ENCODE peak calls at places on chromosomes 6 and 20, in ten cellular contexts. One of them, this sample, is unnamed.

GRCh38 chr6:11354019-11354418 is 121.6 kb upstream of the NEDD9 start:
- DNase-seq in neuronal stem cell: no peak
- DNase-seq in ascending aorta: peak
- DNase-seq in Panc1: no peak
- DNase-seq in GM12878: no peak
- DNase-seq in astrocyte: peak
- DNase-seq in AG04450: peak
- DNase-seq in lower lobe of right lung: no peak
- DNase-seq in SJSA1: peak
- DNase-seq in fibroblast of lung: peak
- DNase-seq in this sample: peak

GRCh38 chr6:41228616-41229015 is 467 bp downstream of the TREML4 start:
- DNase-seq in fibroblast of lung: no peak
- DNase-seq in AG04450: no peak
- DNase-seq in lower lobe of right lung: no peak
- DNase-seq in neuronal stem cell: no peak
- DNase-seq in SJSA1: no peak
- DNase-seq in Panc1: no peak
- DNase-seq in astrocyte: no peak
- DNase-seq in ascending aorta: no peak
- DNase-seq in GM12878: no peak
- DNase-seq in this sample: no peak

GRCh38 chr6:4169028-4169789 is 33.8 kb upstream of the ECI2 start:
- DNase-seq in GM12878: no peak
- DNase-seq in Panc1: no peak
- DNase-seq in AG04450: no peak
- DNase-seq in SJSA1: no peak
- DNase-seq in ascending aorta: no peak
- DNase-seq in neuronal stem cell: no peak
- DNase-seq in lower lobe of right lung: no peak
- DNase-seq in astrocyte: peak
- DNase-seq in fibroblast of lung: peak
- DNase-seq in this sample: no peak

GRCh38 chr20:57475388-57476072 is 49.4 kb downstream of the CTCFL start:
- DNase-seq in neuronal stem cell: no peak
- DNase-seq in fibroblast of lung: no peak
- DNase-seq in GM12878: no peak
- DNase-seq in lower lobe of right lung: no peak
- DNase-seq in Panc1: no peak
- DNase-seq in ascending aorta: peak
- DNase-seq in astrocyte: no peak
- DNase-seq in SJSA1: peak
- DNase-seq in AG04450: no peak
- DNase-seq in this sample: no peak

GRCh38 chr6:138307816-138308727 is 69.6 kb upstream of the SMIM28 start:
- DNase-seq in SJSA1: no peak
- DNase-seq in astrocyte: no peak
- DNase-seq in ascending aorta: no peak
- DNase-seq in lower lobe of right lung: no peak
- DNase-seq in fibroblast of lung: peak
- DNase-seq in GM12878: no peak
- DNase-seq in neuronal stem cell: no peak
- DNase-seq in Panc1: no peak
- DNase-seq in AG04450: no peak
- DNase-seq in this sample: no peak

GRCh38 chr6:165049362-165049761 is 260.0 kb downstream of the C6orf118 start:
- DNase-seq in neuronal stem cell: peak
- DNase-seq in GM12878: no peak
- DNase-seq in Panc1: no peak
- DNase-seq in astrocyte: peak
- DNase-seq in lower lobe of right lung: no peak
- DNase-seq in SJSA1: peak
- DNase-seq in AG04450: no peak
- DNase-seq in ascending aorta: no peak
- DNase-seq in fibroblast of lung: peak
- DNase-seq in this sample: no peak

GRCh38 chr6:32716396-32716795 is 24.8 kb upstream of the HLA-DQA2 start:
- DNase-seq in neuronal stem cell: no peak
- DNase-seq in fibroblast of lung: no peak
- DNase-seq in ascending aorta: no peak
- DNase-seq in AG04450: no peak
- DNase-seq in SJSA1: no peak
- DNase-seq in GM12878: no peak
- DNase-seq in Panc1: no peak
- DNase-seq in astrocyte: no peak
- DNase-seq in lower lobe of right lung: no peak
- DNase-seq in this sample: no peak

GRCh38 chr6:34375833-34376232 is 16.6 kb downstream of the NUDT3 start:
- DNase-seq in GM12878: no peak
- DNase-seq in neuronal stem cell: no peak
- DNase-seq in SJSA1: no peak
- DNase-seq in Panc1: no peak
- DNase-seq in fibroblast of lung: no peak
- DNase-seq in AG04450: no peak
- DNase-seq in lower lobe of right lung: no peak
- DNase-seq in ascending aorta: peak
- DNase-seq in astrocyte: no peak
- DNase-seq in this sample: no peak

GRCh38 chr6:73798592-73798991 is 102.6 kb downstream of the CD109 start:
- DNase-seq in Panc1: no peak
- DNase-seq in AG04450: peak
- DNase-seq in SJSA1: no peak
- DNase-seq in GM12878: no peak
- DNase-seq in lower lobe of right lung: no peak
- DNase-seq in ascending aorta: no peak
- DNase-seq in neuronal stem cell: no peak
- DNase-seq in astrocyte: peak
- DNase-seq in fibroblast of lung: peak
- DNase-seq in this sample: no peak

GRCh38 chr20:17622851-17623508 is 53.1 kb downstream of the DSTN start:
- DNase-seq in astrocyte: no peak
- DNase-seq in AG04450: no peak
- DNase-seq in fibroblast of lung: no peak
- DNase-seq in Panc1: no peak
- DNase-seq in GM12878: no peak
- DNase-seq in ascending aorta: peak
- DNase-seq in neuronal stem cell: no peak
- DNase-seq in lower lobe of right lung: peak
- DNase-seq in SJSA1: no peak
- DNase-seq in this sample: no peak

GRCh38 chr6:1872649-1873131 is 263.0 kb downstream of the FOXC1 start:
- DNase-seq in SJSA1: peak
- DNase-seq in AG04450: peak
- DNase-seq in astrocyte: peak
- DNase-seq in neuronal stem cell: no peak
- DNase-seq in GM12878: no peak
- DNase-seq in Panc1: no peak
- DNase-seq in fibroblast of lung: peak
- DNase-seq in ascending aorta: no peak
- DNase-seq in lower lobe of right lung: no peak
- DNase-seq in this sample: no peak

GRCh38 chr6:52595796-52596130 is 18.9 kb upstream of the TRAM2 start:
- DNase-seq in astrocyte: no peak
- DNase-seq in Panc1: no peak
- DNase-seq in neuronal stem cell: no peak
- DNase-seq in AG04450: no peak
- DNase-seq in lower lobe of right lung: no peak
- DNase-seq in SJSA1: no peak
- DNase-seq in fibroblast of lung: no peak
- DNase-seq in GM12878: no peak
- DNase-seq in ascending aorta: no peak
- DNase-seq in this sample: no peak

GRCh38 chr20:47875302-47876025 is 90.2 kb upstream of the SULF2 start:
- DNase-seq in astrocyte: peak
- DNase-seq in GM12878: no peak
- DNase-seq in lower lobe of right lung: no peak
- DNase-seq in fibroblast of lung: peak
- DNase-seq in neuronal stem cell: no peak
- DNase-seq in Panc1: no peak
- DNase-seq in AG04450: no peak
- DNase-seq in SJSA1: no peak
- DNase-seq in ascending aorta: no peak
- DNase-seq in this sample: no peak

GRCh38 chr20:14928083-14928482 is 590.7 kb upstream of the FLRT3 start:
- DNase-seq in lower lobe of right lung: no peak
- DNase-seq in fibroblast of lung: peak
- DNase-seq in Panc1: no peak
- DNase-seq in SJSA1: no peak
- DNase-seq in ascending aorta: no peak
- DNase-seq in AG04450: no peak
- DNase-seq in GM12878: no peak
- DNase-seq in astrocyte: no peak
- DNase-seq in neuronal stem cell: no peak
- DNase-seq in this sample: no peak

GRCh38 chr6:157533397-157533814 is 152.4 kb downstream of the ZDHHC14 start:
- DNase-seq in SJSA1: no peak
- DNase-seq in neuronal stem cell: peak
- DNase-seq in GM12878: no peak
- DNase-seq in ascending aorta: no peak
- DNase-seq in Panc1: no peak
- DNase-seq in lower lobe of right lung: no peak
- DNase-seq in fibroblast of lung: no peak
- DNase-seq in astrocyte: no peak
- DNase-seq in AG04450: no peak
- DNase-seq in this sample: no peak

GRCh38 chr6:13624871-13625288 is 9.7 kb downstream of the NOL7 start:
- DNase-seq in SJSA1: no peak
- DNase-seq in astrocyte: no peak
- DNase-seq in Panc1: peak
- DNase-seq in GM12878: no peak
- DNase-seq in lower lobe of right lung: no peak
- DNase-seq in fibroblast of lung: peak
- DNase-seq in ascending aorta: no peak
- DNase-seq in AG04450: no peak
- DNase-seq in neuronal stem cell: no peak
- DNase-seq in this sample: peak

GRCh38 chr20:2446845-2447244 is 23.7 kb downstream of the SNRPB start:
- DNase-seq in neuronal stem cell: no peak
- DNase-seq in GM12878: no peak
- DNase-seq in SJSA1: no peak
- DNase-seq in astrocyte: no peak
- DNase-seq in ascending aorta: no peak
- DNase-seq in Panc1: no peak
- DNase-seq in fibroblast of lung: no peak
- DNase-seq in lower lobe of right lung: no peak
- DNase-seq in AG04450: no peak
- DNase-seq in this sample: no peak

GRCh38 chr6:90297124-90297865 is 652 bp upstream of the BACH2 start:
- DNase-seq in lower lobe of right lung: no peak
- DNase-seq in Panc1: no peak
- DNase-seq in SJSA1: no peak
- DNase-seq in ascending aorta: peak
- DNase-seq in neuronal stem cell: peak
- DNase-seq in GM12878: no peak
- DNase-seq in astrocyte: no peak
- DNase-seq in AG04450: no peak
- DNase-seq in fibroblast of lung: no peak
- DNase-seq in this sample: no peak
- H3K4me3 ChIP-seq in lower lobe of right lung: peak
- H3K4me3 ChIP-seq in Panc1: peak
- H3K4me3 ChIP-seq in SJSA1: peak
- H3K4me3 ChIP-seq in ascending aorta: peak
- H3K4me3 ChIP-seq in neuronal stem cell: peak
- H3K4me3 ChIP-seq in GM12878: no peak
- H3K4me3 ChIP-seq in astrocyte: peak
- H3K4me3 ChIP-seq in AG04450: peak
- H3K4me3 ChIP-seq in fibroblast of lung: peak
- H3K4me3 ChIP-seq in this sample: no peak

DNA sequence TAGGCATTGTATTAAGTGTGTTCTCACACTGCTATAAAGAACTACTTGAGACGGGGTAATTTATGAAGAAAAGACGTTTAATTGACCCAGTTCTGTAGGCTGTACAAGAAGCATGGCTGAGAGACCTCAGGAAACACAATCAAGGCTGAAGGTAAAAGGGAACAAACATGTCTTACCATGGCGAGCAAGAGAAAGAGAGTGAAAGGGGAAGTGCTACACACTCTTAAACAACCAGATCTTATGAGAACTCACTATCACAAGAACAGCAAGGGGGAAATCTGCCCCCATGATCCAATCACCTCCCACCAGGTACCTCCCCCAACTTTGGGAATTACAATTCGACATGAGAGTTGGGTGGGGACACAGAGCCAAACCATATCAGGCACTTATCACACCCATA is 86.6 kb upstream of the TOP1 start:
- DNase-seq in lower lobe of right lung: no peak
- DNase-seq in neuronal stem cell: no peak
- DNase-seq in Panc1: no peak
- DNase-seq in astrocyte: no peak
- DNase-seq in AG04450: no peak
- DNase-seq in GM12878: no peak
- DNase-seq in SJSA1: no peak
- DNase-seq in ascending aorta: no peak
- DNase-seq in fibroblast of lung: no peak
- DNase-seq in this sample: no peak
- H3K4me3 ChIP-seq in lower lobe of right lung: no peak
- H3K4me3 ChIP-seq in neuronal stem cell: no peak
- H3K4me3 ChIP-seq in Panc1: no peak
- H3K4me3 ChIP-seq in astrocyte: no peak
- H3K4me3 ChIP-seq in AG04450: no peak
- H3K4me3 ChIP-seq in GM12878: no peak
- H3K4me3 ChIP-seq in SJSA1: no peak
- H3K4me3 ChIP-seq in ascending aorta: no peak
- H3K4me3 ChIP-seq in fibroblast of lung: no peak
- H3K4me3 ChIP-seq in this sample: no peak

DNA sequence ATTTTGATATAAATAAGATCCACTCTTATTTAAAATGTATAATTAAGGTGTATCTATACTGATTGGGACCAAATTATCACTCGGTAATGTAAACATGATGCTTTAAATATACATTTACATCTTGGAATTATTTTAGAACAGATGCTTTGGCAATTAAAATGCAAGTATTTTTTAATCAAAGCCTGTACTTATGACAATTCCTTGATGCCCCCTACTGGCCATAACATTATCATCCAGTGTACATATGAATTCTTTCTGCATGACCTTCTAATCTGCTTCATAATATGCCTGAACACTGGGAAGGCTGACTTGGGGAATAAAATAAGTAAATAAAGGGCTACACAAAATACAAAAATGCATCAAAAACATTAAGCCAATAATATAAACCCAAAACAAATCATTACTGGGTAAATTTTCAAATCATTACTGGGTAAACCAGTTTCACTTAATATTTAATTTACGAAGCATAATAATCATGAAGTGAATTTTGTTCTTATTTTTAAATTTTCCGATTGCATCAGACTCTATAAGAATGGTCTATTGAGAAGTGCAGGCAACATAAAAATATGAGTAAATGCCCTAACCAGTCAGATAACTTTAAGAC is 65.1 kb downstream of the CGA start:
- DNase-seq in Panc1: peak
- DNase-seq in AG04450: peak
- DNase-seq in lower lobe of right lung: no peak
- DNase-seq in astrocyte: peak
- DNase-seq in neuronal stem cell: peak
- DNase-seq in fibroblast of lung: peak
- DNase-seq in SJSA1: no peak
- DNase-seq in GM12878: no peak
- DNase-seq in ascending aorta: no peak
- DNase-seq in this sample: no peak
- H3K4me3 ChIP-seq in Panc1: no peak
- H3K4me3 ChIP-seq in AG04450: no peak
- H3K4me3 ChIP-seq in lower lobe of right lung: no peak
- H3K4me3 ChIP-seq in astrocyte: no peak
- H3K4me3 ChIP-seq in neuronal stem cell: no peak
- H3K4me3 ChIP-seq in fibroblast of lung: no peak
- H3K4me3 ChIP-seq in SJSA1: no peak
- H3K4me3 ChIP-seq in GM12878: no peak
- H3K4me3 ChIP-seq in ascending aorta: no peak
- H3K4me3 ChIP-seq in this sample: no peak

GRCh38 chr6:117512056-117512828 is 29.8 kb downstream of the DCBLD1 start:
- DNase-seq in SJSA1: no peak
- DNase-seq in Panc1: no peak
- DNase-seq in AG04450: no peak
- DNase-seq in astrocyte: peak
- DNase-seq in GM12878: no peak
- DNase-seq in lower lobe of right lung: no peak
- DNase-seq in ascending aorta: no peak
- DNase-seq in fibroblast of lung: peak
- DNase-seq in neuronal stem cell: no peak
- DNase-seq in this sample: no peak
- H3K4me3 ChIP-seq in SJSA1: no peak
- H3K4me3 ChIP-seq in Panc1: no peak
- H3K4me3 ChIP-seq in AG04450: no peak
- H3K4me3 ChIP-seq in astrocyte: no peak
- H3K4me3 ChIP-seq in GM12878: no peak
- H3K4me3 ChIP-seq in lower lobe of right lung: no peak
- H3K4me3 ChIP-seq in ascending aorta: no peak
- H3K4me3 ChIP-seq in fibroblast of lung: no peak
- H3K4me3 ChIP-seq in neuronal stem cell: no peak
- H3K4me3 ChIP-seq in this sample: no peak